ENCODE peak calls at places on chromosomes 2 and 18, in ten cellular contexts. K is GM23338; M is hepatocyte; U is fibroblast of lung; V is ovary; Z is CD8-positive, alpha-beta T cell; Y is HCT116; S is tibial artery; H is SK-N-SH; G is lung. X is an unnamed sample. For H3K27me3, the result is how much of the 10 kb centered on the place peaks cover.

GRCh38 chr2:173419506-173419905 is 64.8 kb downstream of the CDCA7 start:
- DNase-seq in G (no peak), Z (no peak), S (no peak), Y (no peak), H (no peak), U (no peak), V (no peak), M (no peak), K (no peak), X (no peak)

GRCh38 chr2:72788756-72789155 is 37.1 kb downstream of the EXOC6B start:
- DNase-seq in Y (no peak), G (no peak), K (no peak), U (peak), H (no peak), M (no peak), S (peak), Z (no peak), V (no peak), X (no peak)

GRCh38 chr2:219868635-219869034 is 241.2 kb downstream of the SLC4A3 start:
- DNase-seq in Y (no peak), M (no peak), S (no peak), K (no peak), Z (no peak), U (no peak), V (no peak), H (no peak), G (no peak), X (no peak)

GRCh38 chr2:138030459-138030858 is 66.2 kb downstream of the HNMT start:
- DNase-seq in Z (no peak), K (no peak), V (no peak), G (no peak), H (no peak), M (no peak), Y (no peak), U (peak), S (no peak), X (no peak)

GRCh38 chr2:20217041-20217970 is 7.6 kb downstream of the SDC1 start:
- DNase-seq in V (no peak), Y (no peak), K (no peak), U (peak), H (no peak), M (no peak), Z (no peak), S (no peak), G (peak), X (no peak)

GRCh38 chr18:45930953-45931352 is 36.2 kb downstream of the EPG5 start:
- DNase-seq in G (no peak), U (no peak), V (no peak), Z (no peak), Y (no peak), M (no peak), K (no peak), H (no peak), S (no peak), X (no peak)

GRCh38 chr2:208069186-208069585 is 43.9 kb upstream of the PLEKHM3 start:
- DNase-seq in G (no peak), Y (no peak), Z (no peak), M (no peak), U (peak), K (no peak), H (peak), S (no peak), V (no peak), X (no peak)

GRCh38 chr2:133642831-133643230 is 74.6 kb upstream of the NCKAP5 start:
- DNase-seq in V (no peak), K (no peak), Y (no peak), Z (no peak), S (no peak), M (no peak), H (no peak), U (peak), G (no peak), X (no peak)

GRCh38 chr2:96319396-96319795 is 5.7 kb upstream of the ITPRIPL1 start:
- DNase-seq in Z (no peak), G (no peak), S (no peak), K (no peak), V (no peak), U (no peak), H (no peak), M (no peak), Y (no peak), X (no peak)

GRCh38 chr2:204585930-204586329 is 40.7 kb downstream of the PARD3B start:
- DNase-seq in H (no peak), V (no peak), Z (no peak), S (no peak), M (no peak), Y (no peak), G (no peak), U (no peak), K (no peak), X (no peak)

GRCh38 chr18:23337599-23338444 is 115.3 kb upstream of the RIOK3 start:
- DNase-seq in M (peak), G (no peak), V (no peak), H (peak), U (peak), K (peak), Z (no peak), Y (peak), S (no peak), X (no peak)

GRCh38 chr18:49846718-49847470 is 33.6 kb upstream of the ACAA2 start:
- DNase-seq in M (no peak), G (peak), H (no peak), U (no peak), V (no peak), Y (no peak), Z (no peak), S (no peak), K (no peak), X (no peak)

GRCh38 chr2:200609027-200609614 is 23.3 kb downstream of the AOX1 start:
- DNase-seq in Y (peak), S (peak), Z (no peak), U (peak), H (no peak), K (no peak), V (no peak), G (no peak), M (no peak), X (no peak)

GRCh38 chr2:160022162-160022561 is 40.3 kb downstream of the PLA2R1 start:
- DNase-seq in S (no peak), Y (no peak), Z (no peak), K (peak), G (no peak), U (no peak), V (no peak), M (no peak), H (no peak), X (no peak)

GRCh38 chr2:240584486-240585031 is 2.0 kb upstream of the CAPN10 start:
- DNase-seq in G (no peak), Z (no peak), V (no peak), H (no peak), Y (no peak), S (no peak), U (peak), K (peak), M (no peak), X (peak)
- H3K27ac ChIP-seq in G (peak), Z (no peak), V (no peak), H (no peak), Y (peak), S (no peak), U (no peak), K (no peak), M (no peak), X (peak)

GRCh38 chr18:32772580-32773186 is at the start of gene KLHL14:
- DNase-seq in K (no peak), M (no peak), Z (no peak), H (no peak), G (no peak), S (no peak), U (no peak), Y (no peak), V (no peak), X (no peak)
- H3K27me3 ChIP-seq in K (half or more), M (half or more), Z (under half), H (under half), G (under half), S (under half), U (under half), Y (under half), V (under half), X (under half)

DNA sequence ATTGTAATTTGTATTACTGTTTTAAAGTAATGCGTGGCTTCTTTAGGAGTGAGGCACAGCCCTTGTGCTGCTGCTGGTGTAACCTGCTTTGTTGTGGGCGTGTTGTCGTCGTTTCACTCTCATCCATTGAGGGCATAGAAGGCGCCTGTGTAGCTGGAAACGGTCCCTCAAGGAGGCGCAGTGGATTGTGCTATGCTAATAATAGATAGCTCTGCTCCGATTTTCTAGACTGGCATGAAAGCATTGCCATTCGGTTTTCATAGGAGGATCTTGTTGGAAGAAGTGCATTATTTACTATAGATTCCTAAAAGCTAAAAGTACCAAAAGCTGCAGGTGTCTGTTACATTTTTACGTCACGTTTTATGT is 17.9 kb downstream of the RAB12 start:
- DNase-seq in K (no peak), U (no peak), H (no peak), S (no peak), M (no peak), G (no peak), Y (no peak), Z (no peak), V (no peak), X (no peak)
- TF ChIP-seq CTCF in K (no peak), U (no peak), H (no peak), S (no peak), M (no peak), G (no peak), Y (no peak), Z (no peak), V (no peak), X (no peak)

GRCh38 chr2:217662984-217663602 is 339.7 kb downstream of the TNS1 start:
- DNase-seq in K (no peak), U (peak), S (no peak), H (no peak), Y (no peak), G (no peak), Z (no peak), V (no peak), M (no peak), X (no peak)

GRCh38 chr2:217667545-217667944 is 335.2 kb downstream of the TNS1 start:
- DNase-seq in V (no peak), Z (no peak), G (no peak), U (no peak), S (peak), H (no peak), K (no peak), Y (no peak), M (no peak), X (no peak)

GRCh38 chr2:217669831-217670230 is 333.0 kb downstream of the TNS1 start:
- DNase-seq in V (no peak), M (no peak), K (no peak), Z (no peak), G (no peak), S (no peak), H (no peak), Y (no peak), U (peak), X (no peak)

GRCh38 chr2:217664761-217665160 is 338.0 kb downstream of the TNS1 start:
- DNase-seq in Z (no peak), U (no peak), Y (no peak), M (no peak), H (no peak), S (no peak), V (no peak), K (no peak), G (no peak), X (no peak)

DNA sequence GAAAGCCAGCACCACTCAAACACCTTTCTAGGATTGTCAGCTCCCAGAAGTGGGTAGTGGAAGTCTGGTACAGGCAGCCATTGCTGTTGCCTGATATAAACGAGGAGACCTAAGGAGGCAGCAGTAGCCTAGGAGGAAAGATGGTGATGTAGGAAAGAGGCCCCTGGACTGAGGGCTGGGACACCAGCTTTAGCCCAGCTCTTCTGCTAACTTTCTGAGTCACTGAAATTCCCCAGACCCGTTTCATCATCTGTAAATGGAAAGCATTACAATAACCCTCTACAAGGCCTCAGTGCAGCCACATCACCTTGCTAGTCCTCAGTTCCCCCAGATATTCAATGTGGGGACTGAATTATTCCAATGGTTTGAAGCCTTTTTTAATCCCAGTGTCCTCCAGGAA is 336.5 kb downstream of the TNS1 start:
- DNase-seq in Y (no peak), K (no peak), G (no peak), Z (no peak), M (no peak), S (no peak), H (no peak), U (peak), V (no peak), X (no peak)
- H3K27ac ChIP-seq in Y (no peak), K (no peak), G (no peak), Z (no peak), M (no peak), S (peak), H (no peak), U (no peak), V (no peak), X (no peak)

GRCh38 chr2:95031726-95032116 is 6.2 kb downstream of the MAL start:
- DNase-seq in U (no peak), G (no peak), M (no peak), K (no peak), S (no peak), Z (no peak), H (no peak), V (no peak), Y (no peak), X (no peak)
- H3K27me3 ChIP-seq in U (under half), G (under half), M (under half), K (under half), S (half or more), Z (under half), H (half or more), V (under half), Y (under half), X (under half)

GRCh38 chr2:237964578-237965404 is 2.0 kb upstream of the UBE2F start:
- DNase-seq in Z (no peak), G (no peak), S (no peak), M (peak), Y (no peak), V (no peak), U (peak), H (no peak), K (no peak), X (no peak)
- TF ChIP-seq CTCF in Z (no peak), G (no peak), S (no peak), M (no peak), Y (no peak), V (no peak), U (no peak), H (no peak), K (no peak), X (no peak)

GRCh38 chr2:47226124-47227040 is 71.3 kb upstream of the STPG4 start:
- DNase-seq in S (no peak), H (no peak), Y (no peak), U (no peak), Z (no peak), K (no peak), M (peak), V (no peak), G (no peak), X (no peak)

GRCh38 chr2:47235127-47235526 is 80.0 kb upstream of the STPG4 start:
- DNase-seq in S (no peak), G (no peak), Y (no peak), K (no peak), M (peak), H (no peak), U (no peak), V (no peak), Z (no peak), X (no peak)

GRCh38 chr2:47232738-47233415 is 77.8 kb upstream of the STPG4 start:
- DNase-seq in M (peak), G (no peak), V (no peak), Y (no peak), Z (no peak), K (no peak), S (no peak), H (no peak), U (no peak), X (no peak)

GRCh38 chr2:47227532-47228166 is 72.5 kb upstream of the STPG4 start:
- DNase-seq in U (no peak), V (no peak), Y (no peak), G (no peak), H (no peak), S (no peak), M (no peak), Z (no peak), K (no peak), X (no peak)

DNA sequence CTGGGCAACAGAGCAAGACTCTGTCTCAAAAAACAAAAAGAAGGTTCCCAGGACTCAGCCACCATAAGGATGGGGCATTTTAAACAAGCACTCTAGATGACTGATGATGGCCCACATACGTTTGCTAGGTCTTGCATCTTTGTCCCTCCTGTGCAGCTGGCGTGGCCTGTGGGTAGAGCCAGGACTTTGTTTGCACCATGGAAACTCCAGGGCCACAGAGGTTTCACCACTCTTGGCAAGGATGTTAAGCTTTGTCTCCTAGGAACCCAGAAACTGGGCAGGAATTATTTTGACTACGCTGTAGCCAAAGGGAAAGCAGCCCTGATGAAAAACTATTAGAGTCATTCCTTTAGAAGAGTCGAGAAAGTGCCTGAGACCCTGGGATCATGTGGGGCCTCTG is 75.3 kb upstream of the STPG4 start:
- DNase-seq in Z (no peak), S (peak), V (peak), H (no peak), Y (no peak), G (peak), M (no peak), K (no peak), U (peak), X (no peak)
- H3K27ac ChIP-seq in Z (no peak), S (peak), V (no peak), H (no peak), Y (no peak), G (no peak), M (no peak), K (no peak), U (no peak), X (no peak)

GRCh38 chr2:234964631-234965461 is 13.0 kb downstream of the SH3BP4 start:
- DNase-seq in S (no peak), V (no peak), H (peak), Z (no peak), M (no peak), Y (peak), K (no peak), U (peak), G (no peak), X (no peak)
- H3K27me3 ChIP-seq in S (under half), V (under half), H (under half), Z (under half), M (under half), Y (under half), K (under half), U (under half), G (under half), X (under half)

DNA sequence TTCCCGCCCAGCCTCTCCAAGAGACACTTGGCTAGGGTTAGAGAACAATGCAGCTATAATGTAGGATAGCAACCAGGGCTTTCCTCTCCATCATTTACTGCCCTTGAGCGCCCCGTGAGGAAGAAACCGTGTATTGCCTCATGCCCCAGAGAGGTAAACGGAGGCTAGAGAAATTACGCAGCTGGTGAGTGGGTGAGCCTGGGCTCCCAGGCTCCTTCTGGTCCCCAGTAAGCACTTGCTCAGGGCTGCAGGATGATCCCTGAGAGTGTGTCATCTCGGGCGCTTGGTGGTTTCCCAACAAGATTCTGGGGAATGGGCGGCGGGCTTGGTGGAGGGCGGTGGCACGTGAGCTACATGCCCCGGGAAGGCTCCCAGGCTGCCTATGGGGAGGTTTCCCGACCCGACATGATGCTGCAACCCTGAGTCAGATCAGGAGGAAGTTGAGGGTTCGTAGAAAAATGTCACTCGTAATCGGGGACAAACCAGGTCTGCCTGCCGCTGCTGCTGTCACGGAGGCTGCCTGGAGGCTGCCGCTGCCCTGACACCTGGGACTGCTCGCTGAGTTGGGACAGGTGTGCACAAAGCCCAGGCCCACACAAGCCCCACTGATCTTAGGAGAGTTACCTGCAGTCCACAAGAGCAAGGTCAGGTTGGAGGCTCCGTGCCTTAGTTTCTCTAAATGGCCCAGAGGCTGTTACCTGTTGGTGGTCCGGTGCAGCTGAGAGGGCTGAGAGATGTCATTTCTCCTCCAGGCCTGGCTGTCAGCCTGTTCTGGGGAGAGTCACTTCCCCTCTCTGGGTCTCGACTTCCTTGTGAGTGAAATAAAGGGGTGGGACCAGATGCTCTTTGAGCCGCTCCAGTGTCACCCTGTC is at the start of gene GPR55:
- DNase-seq in H (no peak), Z (peak), Y (no peak), G (no peak), S (peak), V (no peak), K (peak), M (no peak), U (no peak), X (peak)
- TF ChIP-seq CTCF in H (peak), Z (peak), Y (peak), G (no peak), S (no peak), V (no peak), K (peak), M (no peak), U (peak), X (peak)

GRCh38 chr2:42171396-42171971 is 2.3 kb downstream of the EML4 start:
- DNase-seq in K (peak), M (no peak), Y (no peak), Z (no peak), U (peak), G (no peak), S (no peak), H (peak), V (no peak), X (no peak)
- H3K27ac ChIP-seq in K (no peak), M (peak), Y (no peak), Z (peak), U (peak), G (no peak), S (peak), H (peak), V (no peak), X (no peak)

X was measured in WERI-Rb-1.